ENCODE peak calls at places on chromosomes 16 and 17, in eight cellular contexts. One of them, this sample, is unnamed.

GRCh38 chr17:43612515-43612914 is 49.2 kb downstream of the MEOX1 start:
- DNase-seq in activated CD8-positive, alpha-beta memory T cell treated with anti-CD3 and anti-CD28 coated beads for 4 hours: no peak
- DNase-seq in choroid plexus epithelial cell: no peak
- DNase-seq in NCI-H1092: no peak
- DNase-seq in kidney epithelial cell: no peak
- DNase-seq in left ventricle myocardium inferior: no peak
- DNase-seq in stimulated activated CD4-positive, alpha-beta T cell treated with anti-CD3 and anti-CD28 coated beads, Interleukin-4, amount 100 ng/mL, for 1 hour: no peak
- DNase-seq in COR-L47: no peak
- DNase-seq in this sample: no peak

GRCh38 chr17:64155751-64156544 is 26.0 kb upstream of the ERN1 start:
- DNase-seq in NCI-H1092: no peak
- DNase-seq in choroid plexus epithelial cell: peak; percentile 36
- DNase-seq in kidney epithelial cell: no peak
- DNase-seq in COR-L47: no peak
- DNase-seq in stimulated activated CD4-positive, alpha-beta T cell treated with anti-CD3 and anti-CD28 coated beads, Interleukin-4, amount 100 ng/mL, for 1 hour: no peak
- DNase-seq in activated CD8-positive, alpha-beta memory T cell treated with anti-CD3 and anti-CD28 coated beads for 4 hours: no peak
- DNase-seq in left ventricle myocardium inferior: peak; percentile 78
- DNase-seq in this sample: no peak

GRCh38 chr16:11848842-11849241 is 2.5 kb downstream of the RSL1D1 start:
- DNase-seq in choroid plexus epithelial cell: peak; percentile 45
- DNase-seq in kidney epithelial cell: no peak
- DNase-seq in activated CD8-positive, alpha-beta memory T cell treated with anti-CD3 and anti-CD28 coated beads for 4 hours: no peak
- DNase-seq in NCI-H1092: no peak
- DNase-seq in COR-L47: no peak
- DNase-seq in stimulated activated CD4-positive, alpha-beta T cell treated with anti-CD3 and anti-CD28 coated beads, Interleukin-4, amount 100 ng/mL, for 1 hour: no peak
- DNase-seq in left ventricle myocardium inferior: no peak
- DNase-seq in this sample: no peak

GRCh38 chr16:88504489-88505404 is 51.7 kb downstream of the ZFPM1 start:
- DNase-seq in stimulated activated CD4-positive, alpha-beta T cell treated with anti-CD3 and anti-CD28 coated beads, Interleukin-4, amount 100 ng/mL, for 1 hour: no peak
- DNase-seq in NCI-H1092: peak; percentile 29
- DNase-seq in activated CD8-positive, alpha-beta memory T cell treated with anti-CD3 and anti-CD28 coated beads for 4 hours: no peak
- DNase-seq in left ventricle myocardium inferior: no peak
- DNase-seq in choroid plexus epithelial cell: no peak
- DNase-seq in COR-L47: peak; percentile 86
- DNase-seq in kidney epithelial cell: no peak
- DNase-seq in this sample: no peak

GRCh38 chr17:62899349-62899748 is 66.7 kb upstream of the TANC2 start:
- DNase-seq in choroid plexus epithelial cell: no peak
- DNase-seq in left ventricle myocardium inferior: peak; percentile 40
- DNase-seq in COR-L47: no peak
- DNase-seq in stimulated activated CD4-positive, alpha-beta T cell treated with anti-CD3 and anti-CD28 coated beads, Interleukin-4, amount 100 ng/mL, for 1 hour: no peak
- DNase-seq in NCI-H1092: no peak
- DNase-seq in activated CD8-positive, alpha-beta memory T cell treated with anti-CD3 and anti-CD28 coated beads for 4 hours: no peak
- DNase-seq in kidney epithelial cell: no peak
- DNase-seq in this sample: no peak

GRCh38 chr17:52025231-52025630 is 133.3 kb downstream of the CA10 start:
- DNase-seq in kidney epithelial cell: no peak
- DNase-seq in left ventricle myocardium inferior: no peak
- DNase-seq in NCI-H1092: no peak
- DNase-seq in stimulated activated CD4-positive, alpha-beta T cell treated with anti-CD3 and anti-CD28 coated beads, Interleukin-4, amount 100 ng/mL, for 1 hour: no peak
- DNase-seq in activated CD8-positive, alpha-beta memory T cell treated with anti-CD3 and anti-CD28 coated beads for 4 hours: no peak
- DNase-seq in COR-L47: no peak
- DNase-seq in choroid plexus epithelial cell: no peak
- DNase-seq in this sample: no peak

GRCh38 chr17:19407601-19408380 is 3.2 kb upstream of the RNF112 start:
- DNase-seq in stimulated activated CD4-positive, alpha-beta T cell treated with anti-CD3 and anti-CD28 coated beads, Interleukin-4, amount 100 ng/mL, for 1 hour: no peak
- DNase-seq in NCI-H1092: no peak
- DNase-seq in kidney epithelial cell: no peak
- DNase-seq in COR-L47: no peak
- DNase-seq in activated CD8-positive, alpha-beta memory T cell treated with anti-CD3 and anti-CD28 coated beads for 4 hours: no peak
- DNase-seq in choroid plexus epithelial cell: no peak
- DNase-seq in left ventricle myocardium inferior: no peak
- DNase-seq in this sample: no peak

GRCh38 chr16:21156767-21157467 is 1.6 kb upstream of the LDAF1 start:
- DNase-seq in kidney epithelial cell: peak; percentile 31
- DNase-seq in activated CD8-positive, alpha-beta memory T cell treated with anti-CD3 and anti-CD28 coated beads for 4 hours: no peak
- DNase-seq in stimulated activated CD4-positive, alpha-beta T cell treated with anti-CD3 and anti-CD28 coated beads, Interleukin-4, amount 100 ng/mL, for 1 hour: no peak
- DNase-seq in COR-L47: peak; percentile 6
- DNase-seq in choroid plexus epithelial cell: peak; percentile 74
- DNase-seq in left ventricle myocardium inferior: no peak
- DNase-seq in NCI-H1092: peak; percentile 12
- DNase-seq in this sample: no peak

GRCh38 chr17:9902116-9902515 is 3.0 kb downstream of the RCVRN start:
- DNase-seq in stimulated activated CD4-positive, alpha-beta T cell treated with anti-CD3 and anti-CD28 coated beads, Interleukin-4, amount 100 ng/mL, for 1 hour: no peak
- DNase-seq in choroid plexus epithelial cell: no peak
- DNase-seq in COR-L47: no peak
- DNase-seq in NCI-H1092: no peak
- DNase-seq in left ventricle myocardium inferior: no peak
- DNase-seq in activated CD8-positive, alpha-beta memory T cell treated with anti-CD3 and anti-CD28 coated beads for 4 hours: no peak
- DNase-seq in kidney epithelial cell: no peak
- DNase-seq in this sample: no peak

GRCh38 chr16:71676236-71676635 is 48.3 kb downstream of the PHLPP2 start:
- DNase-seq in COR-L47: no peak
- DNase-seq in choroid plexus epithelial cell: no peak
- DNase-seq in stimulated activated CD4-positive, alpha-beta T cell treated with anti-CD3 and anti-CD28 coated beads, Interleukin-4, amount 100 ng/mL, for 1 hour: no peak
- DNase-seq in kidney epithelial cell: no peak
- DNase-seq in activated CD8-positive, alpha-beta memory T cell treated with anti-CD3 and anti-CD28 coated beads for 4 hours: no peak
- DNase-seq in left ventricle myocardium inferior: no peak
- DNase-seq in NCI-H1092: no peak
- DNase-seq in this sample: no peak

GRCh38 chr16:49564577-49565224 is 191.1 kb downstream of the C16orf78 start:
- DNase-seq in kidney epithelial cell: no peak
- DNase-seq in NCI-H1092: no peak
- DNase-seq in COR-L47: no peak
- DNase-seq in left ventricle myocardium inferior: no peak
- DNase-seq in choroid plexus epithelial cell: peak; percentile 77
- DNase-seq in stimulated activated CD4-positive, alpha-beta T cell treated with anti-CD3 and anti-CD28 coated beads, Interleukin-4, amount 100 ng/mL, for 1 hour: no peak
- DNase-seq in activated CD8-positive, alpha-beta memory T cell treated with anti-CD3 and anti-CD28 coated beads for 4 hours: no peak
- DNase-seq in this sample: no peak

GRCh38 chr17:29590979-29591736 is 1.7 kb upstream of the GIT1 start:
- DNase-seq in stimulated activated CD4-positive, alpha-beta T cell treated with anti-CD3 and anti-CD28 coated beads, Interleukin-4, amount 100 ng/mL, for 1 hour: peak; percentile 61
- DNase-seq in COR-L47: peak; percentile 73
- DNase-seq in activated CD8-positive, alpha-beta memory T cell treated with anti-CD3 and anti-CD28 coated beads for 4 hours: no peak
- DNase-seq in choroid plexus epithelial cell: peak; percentile 47
- DNase-seq in left ventricle myocardium inferior: no peak
- DNase-seq in NCI-H1092: peak; percentile 52
- DNase-seq in kidney epithelial cell: no peak
- DNase-seq in this sample: peak; percentile 84

GRCh38 chr17:76943202-76943601 is 75.0 kb downstream of the MGAT5B start:
- DNase-seq in kidney epithelial cell: no peak
- DNase-seq in left ventricle myocardium inferior: no peak
- DNase-seq in activated CD8-positive, alpha-beta memory T cell treated with anti-CD3 and anti-CD28 coated beads for 4 hours: no peak
- DNase-seq in NCI-H1092: no peak
- DNase-seq in choroid plexus epithelial cell: no peak
- DNase-seq in stimulated activated CD4-positive, alpha-beta T cell treated with anti-CD3 and anti-CD28 coated beads, Interleukin-4, amount 100 ng/mL, for 1 hour: no peak
- DNase-seq in COR-L47: no peak
- DNase-seq in this sample: no peak

GRCh38 chr17:57918017-57918895 is 37.0 kb downstream of the CUEDC1 start:
- DNase-seq in NCI-H1092: no peak
- DNase-seq in activated CD8-positive, alpha-beta memory T cell treated with anti-CD3 and anti-CD28 coated beads for 4 hours: no peak
- DNase-seq in COR-L47: no peak
- DNase-seq in left ventricle myocardium inferior: no peak
- DNase-seq in stimulated activated CD4-positive, alpha-beta T cell treated with anti-CD3 and anti-CD28 coated beads, Interleukin-4, amount 100 ng/mL, for 1 hour: no peak
- DNase-seq in choroid plexus epithelial cell: peak; percentile 61
- DNase-seq in kidney epithelial cell: no peak
- DNase-seq in this sample: no peak

GRCh38 chr16:89691231-89691985 is 4.9 kb downstream of the CDK10 start:
- DNase-seq in activated CD8-positive, alpha-beta memory T cell treated with anti-CD3 and anti-CD28 coated beads for 4 hours: no peak
- DNase-seq in COR-L47: no peak
- DNase-seq in stimulated activated CD4-positive, alpha-beta T cell treated with anti-CD3 and anti-CD28 coated beads, Interleukin-4, amount 100 ng/mL, for 1 hour: no peak
- DNase-seq in left ventricle myocardium inferior: no peak
- DNase-seq in kidney epithelial cell: no peak
- DNase-seq in choroid plexus epithelial cell: no peak
- DNase-seq in NCI-H1092: no peak
- DNase-seq in this sample: peak; percentile 67

GRCh38 chr17:8125947-8126305 is 2.0 kb upstream of the HES7 start:
- DNase-seq in choroid plexus epithelial cell: no peak
- DNase-seq in stimulated activated CD4-positive, alpha-beta T cell treated with anti-CD3 and anti-CD28 coated beads, Interleukin-4, amount 100 ng/mL, for 1 hour: peak; percentile 22
- DNase-seq in NCI-H1092: no peak
- DNase-seq in kidney epithelial cell: no peak
- DNase-seq in COR-L47: no peak
- DNase-seq in activated CD8-positive, alpha-beta memory T cell treated with anti-CD3 and anti-CD28 coated beads for 4 hours: no peak
- DNase-seq in left ventricle myocardium inferior: no peak
- DNase-seq in this sample: no peak

GRCh38 chr17:45729284-45729907 is 54.7 kb upstream of the CRHR1 start:
- DNase-seq in kidney epithelial cell: no peak
- DNase-seq in activated CD8-positive, alpha-beta memory T cell treated with anti-CD3 and anti-CD28 coated beads for 4 hours: no peak
- DNase-seq in choroid plexus epithelial cell: no peak
- DNase-seq in NCI-H1092: peak; percentile 14
- DNase-seq in stimulated activated CD4-positive, alpha-beta T cell treated with anti-CD3 and anti-CD28 coated beads, Interleukin-4, amount 100 ng/mL, for 1 hour: no peak
- DNase-seq in COR-L47: no peak
- DNase-seq in left ventricle myocardium inferior: no peak
- DNase-seq in this sample: no peak

GRCh38 chr17:30344283-30345088 is 10.6 kb upstream of the TMIGD1 start:
- DNase-seq in left ventricle myocardium inferior: peak; percentile 36
- DNase-seq in kidney epithelial cell: no peak
- DNase-seq in stimulated activated CD4-positive, alpha-beta T cell treated with anti-CD3 and anti-CD28 coated beads, Interleukin-4, amount 100 ng/mL, for 1 hour: no peak
- DNase-seq in COR-L47: peak; percentile 38
- DNase-seq in choroid plexus epithelial cell: peak; percentile 87
- DNase-seq in NCI-H1092: peak; percentile 66
- DNase-seq in activated CD8-positive, alpha-beta memory T cell treated with anti-CD3 and anti-CD28 coated beads for 4 hours: no peak
- DNase-seq in this sample: no peak

GRCh38 chr16:21265104-21265825 is 12.8 kb downstream of the CRYM start:
- DNase-seq in choroid plexus epithelial cell: no peak
- DNase-seq in activated CD8-positive, alpha-beta memory T cell treated with anti-CD3 and anti-CD28 coated beads for 4 hours: no peak
- DNase-seq in left ventricle myocardium inferior: peak; percentile 48
- DNase-seq in stimulated activated CD4-positive, alpha-beta T cell treated with anti-CD3 and anti-CD28 coated beads, Interleukin-4, amount 100 ng/mL, for 1 hour: no peak
- DNase-seq in kidney epithelial cell: no peak
- DNase-seq in COR-L47: no peak
- DNase-seq in NCI-H1092: no peak
- DNase-seq in this sample: no peak

GRCh38 chr17:38444151-38444550 is 15.9 kb downstream of the ARHGAP23 start:
- DNase-seq in activated CD8-positive, alpha-beta memory T cell treated with anti-CD3 and anti-CD28 coated beads for 4 hours: peak; percentile 12
- DNase-seq in choroid plexus epithelial cell: peak; percentile 69
- DNase-seq in stimulated activated CD4-positive, alpha-beta T cell treated with anti-CD3 and anti-CD28 coated beads, Interleukin-4, amount 100 ng/mL, for 1 hour: peak; percentile 66
- DNase-seq in COR-L47: peak; percentile 74
- DNase-seq in NCI-H1092: peak; percentile 67
- DNase-seq in kidney epithelial cell: no peak
- DNase-seq in left ventricle myocardium inferior: peak; percentile 72
- DNase-seq in this sample: no peak

GRCh38 chr17:71530227-71530626 is 590.6 kb upstream of the SOX9 start:
- DNase-seq in COR-L47: no peak
- DNase-seq in kidney epithelial cell: no peak
- DNase-seq in NCI-H1092: no peak
- DNase-seq in stimulated activated CD4-positive, alpha-beta T cell treated with anti-CD3 and anti-CD28 coated beads, Interleukin-4, amount 100 ng/mL, for 1 hour: no peak
- DNase-seq in activated CD8-positive, alpha-beta memory T cell treated with anti-CD3 and anti-CD28 coated beads for 4 hours: no peak
- DNase-seq in choroid plexus epithelial cell: no peak
- DNase-seq in left ventricle myocardium inferior: no peak
- DNase-seq in this sample: no peak

GRCh38 chr17:42288985-42289862 is 926 bp downstream of the STAT5A start:
- DNase-seq in COR-L47: no peak
- DNase-seq in choroid plexus epithelial cell: no peak
- DNase-seq in left ventricle myocardium inferior: no peak
- DNase-seq in stimulated activated CD4-positive, alpha-beta T cell treated with anti-CD3 and anti-CD28 coated beads, Interleukin-4, amount 100 ng/mL, for 1 hour: peak; percentile 74
- DNase-seq in NCI-H1092: no peak
- DNase-seq in kidney epithelial cell: no peak
- DNase-seq in activated CD8-positive, alpha-beta memory T cell treated with anti-CD3 and anti-CD28 coated beads for 4 hours: peak; percentile 30
- DNase-seq in this sample: peak; percentile 86

GRCh38 chr16:65497571-65497970 is 375.7 kb upstream of the CDH11 start:
- DNase-seq in stimulated activated CD4-positive, alpha-beta T cell treated with anti-CD3 and anti-CD28 coated beads, Interleukin-4, amount 100 ng/mL, for 1 hour: no peak
- DNase-seq in choroid plexus epithelial cell: peak; percentile 67
- DNase-seq in activated CD8-positive, alpha-beta memory T cell treated with anti-CD3 and anti-CD28 coated beads for 4 hours: no peak
- DNase-seq in left ventricle myocardium inferior: no peak
- DNase-seq in kidney epithelial cell: no peak
- DNase-seq in NCI-H1092: no peak
- DNase-seq in COR-L47: no peak
- DNase-seq in this sample: no peak

GRCh38 chr16:48580925-48581500 is 29.0 kb downstream of the N4BP1 start:
- DNase-seq in stimulated activated CD4-positive, alpha-beta T cell treated with anti-CD3 and anti-CD28 coated beads, Interleukin-4, amount 100 ng/mL, for 1 hour: no peak
- DNase-seq in choroid plexus epithelial cell: no peak
- DNase-seq in kidney epithelial cell: no peak
- DNase-seq in NCI-H1092: no peak
- DNase-seq in COR-L47: no peak
- DNase-seq in activated CD8-positive, alpha-beta memory T cell treated with anti-CD3 and anti-CD28 coated beads for 4 hours: no peak
- DNase-seq in left ventricle myocardium inferior: no peak
- DNase-seq in this sample: no peak

GRCh38 chr17:44204453-44204882 is 4.8 kb upstream of the ATXN7L3 start:
- DNase-seq in left ventricle myocardium inferior: no peak
- DNase-seq in kidney epithelial cell: no peak
- DNase-seq in stimulated activated CD4-positive, alpha-beta T cell treated with anti-CD3 and anti-CD28 coated beads, Interleukin-4, amount 100 ng/mL, for 1 hour: no peak
- DNase-seq in activated CD8-positive, alpha-beta memory T cell treated with anti-CD3 and anti-CD28 coated beads for 4 hours: no peak
- DNase-seq in NCI-H1092: no peak
- DNase-seq in COR-L47: no peak
- DNase-seq in choroid plexus epithelial cell: peak; percentile 52
- DNase-seq in this sample: no peak

GRCh38 chr17:77374170-77374936 is 233.6 kb downstream of the SEC14L1 start:
- DNase-seq in activated CD8-positive, alpha-beta memory T cell treated with anti-CD3 and anti-CD28 coated beads for 4 hours: peak; percentile 35
- DNase-seq in kidney epithelial cell: no peak
- DNase-seq in NCI-H1092: peak; percentile 49
- DNase-seq in stimulated activated CD4-positive, alpha-beta T cell treated with anti-CD3 and anti-CD28 coated beads, Interleukin-4, amount 100 ng/mL, for 1 hour: peak; percentile 72
- DNase-seq in choroid plexus epithelial cell: peak; percentile 91
- DNase-seq in COR-L47: peak; percentile 45
- DNase-seq in left ventricle myocardium inferior: peak; percentile 87
- DNase-seq in this sample: no peak

GRCh38 chr16:46727630-46728029 is 20.5 kb downstream of the MYLK3 start:
- DNase-seq in choroid plexus epithelial cell: no peak
- DNase-seq in left ventricle myocardium inferior: no peak
- DNase-seq in COR-L47: no peak
- DNase-seq in stimulated activated CD4-positive, alpha-beta T cell treated with anti-CD3 and anti-CD28 coated beads, Interleukin-4, amount 100 ng/mL, for 1 hour: no peak
- DNase-seq in NCI-H1092: no peak
- DNase-seq in activated CD8-positive, alpha-beta memory T cell treated with anti-CD3 and anti-CD28 coated beads for 4 hours: no peak
- DNase-seq in kidney epithelial cell: no peak
- DNase-seq in this sample: no peak

GRCh38 chr17:45197555-45198334 is 23.9 kb upstream of the FMNL1 start:
- DNase-seq in choroid plexus epithelial cell: peak; percentile 84
- DNase-seq in kidney epithelial cell: no peak
- DNase-seq in activated CD8-positive, alpha-beta memory T cell treated with anti-CD3 and anti-CD28 coated beads for 4 hours: peak; percentile 73
- DNase-seq in COR-L47: peak; percentile 73
- DNase-seq in stimulated activated CD4-positive, alpha-beta T cell treated with anti-CD3 and anti-CD28 coated beads, Interleukin-4, amount 100 ng/mL, for 1 hour: peak; percentile 92
- DNase-seq in NCI-H1092: peak; percentile 64
- DNase-seq in left ventricle myocardium inferior: peak; percentile 93
- DNase-seq in this sample: peak; percentile 92

GRCh38 chr17:72025113-72025512 is 95.7 kb upstream of the SOX9 start:
- DNase-seq in stimulated activated CD4-positive, alpha-beta T cell treated with anti-CD3 and anti-CD28 coated beads, Interleukin-4, amount 100 ng/mL, for 1 hour: no peak
- DNase-seq in activated CD8-positive, alpha-beta memory T cell treated with anti-CD3 and anti-CD28 coated beads for 4 hours: no peak
- DNase-seq in COR-L47: no peak
- DNase-seq in left ventricle myocardium inferior: no peak
- DNase-seq in kidney epithelial cell: no peak
- DNase-seq in NCI-H1092: no peak
- DNase-seq in choroid plexus epithelial cell: no peak
- DNase-seq in this sample: no peak

This sample was measured in chondrocyte.